ENCODE peak calls at places on chromosomes 11 and 22, in five cellular contexts. P, B, K, Z and V are unnamed samples.

GRCh38 chr11:20015529-20016427 is 144.5 kb downstream of the DBX1 start:
- DNase-seq in P (no peak), B (no peak), K (no peak), Z (no peak), V (no peak)

GRCh38 chr11:45921561-45922424 is 663 bp upstream of the LARGE2 start:
- DNase-seq in P (peak), B (peak), K (peak), Z (no peak), V (peak)

GRCh38 chr11:72621008-72621610 is 53.1 kb downstream of the PDE2A start:
- DNase-seq in P (no peak), B (no peak), K (no peak), Z (no peak), V (no peak)

GRCh38 chr11:20154381-20154780 is 5.9 kb downstream of the DBX1 start:
- DNase-seq in P (no peak), B (no peak), K (no peak), Z (no peak), V (no peak)

GRCh38 chr11:116731821-116732739 is 40.7 kb downstream of the BUD13 start:
- DNase-seq in P (no peak), B (peak), K (peak), Z (no peak), V (no peak)

GRCh38 chr11:84430661-84431060 is 1144.5 kb upstream of the CCDC90B start:
- DNase-seq in P (no peak), B (no peak), K (no peak), Z (no peak), V (no peak)

GRCh38 chr11:61875698-61876097 is 15.6 kb downstream of the FADS3 start:
- DNase-seq in P (no peak), B (no peak), K (no peak), Z (no peak), V (no peak)

GRCh38 chr11:115363426-115363825 is 140.8 kb downstream of the CADM1 start:
- DNase-seq in P (no peak), B (no peak), K (no peak), Z (no peak), V (no peak)

GRCh38 chr11:17770048-17770652 is 35.6 kb downstream of the KCNC1 start:
- DNase-seq in P (no peak), B (peak), K (no peak), Z (no peak), V (no peak)

GRCh38 chr11:74141274-74141695 is 29.5 kb downstream of the C2CD3 start:
- DNase-seq in P (no peak), B (no peak), K (no peak), Z (no peak), V (no peak)

GRCh38 chr11:95337972-95338429 is 107.0 kb upstream of the SESN3 start:
- DNase-seq in P (no peak), B (no peak), K (no peak), Z (no peak), V (no peak)

GRCh38 chr11:116276051-116277044 is 496.4 kb downstream of the BUD13 start:
- DNase-seq in P (peak), B (peak), K (peak), Z (no peak), V (peak)

GRCh38 chr11:114115406-114116054 is 56.0 kb downstream of the ZBTB16 start:
- DNase-seq in P (no peak), B (no peak), K (no peak), Z (no peak), V (no peak)

GRCh38 chr11:134656861-134657540 is 245.0 kb upstream of the B3GAT1 start:
- DNase-seq in P (no peak), B (no peak), K (peak), Z (no peak), V (no peak)

GRCh38 chr11:57379732-57380131 is 1.2 kb downstream of the PRG3 start:
- DNase-seq in P (no peak), B (peak), K (peak), Z (no peak), V (no peak)

GRCh38 chr11:77723024-77723423 is 85.4 kb upstream of the CLNS1A start:
- DNase-seq in P (no peak), B (no peak), K (no peak), Z (no peak), V (no peak)

GRCh38 chr11:76750746-76751145 is 32.4 kb upstream of the TSKU start:
- DNase-seq in P (no peak), B (no peak), K (no peak), Z (no peak), V (no peak)

GRCh38 chr11:69242583-69242940 is 51.4 kb upstream of the MYEOV start:
- DNase-seq in P (no peak), B (no peak), K (no peak), Z (no peak), V (no peak)

GRCh38 chr11:69617682-69618081 is 23.3 kb upstream of the CCND1 start:
- DNase-seq in P (no peak), B (no peak), K (no peak), Z (no peak), V (no peak)

GRCh38 chr11:10908215-10908990 is 50.5 kb upstream of the ZBED5 start:
- DNase-seq in P (no peak), B (peak), K (no peak), Z (no peak), V (no peak)

GRCh38 chr11:59106363-59107336 is at the start of gene FAM111B:
- DNase-seq in P (peak), B (peak), K (peak), Z (peak), V (peak)

GRCh38 chr11:75014129-75014528 is 25.4 kb downstream of the NEU3 start:
- DNase-seq in P (no peak), B (peak), K (no peak), Z (no peak), V (no peak)

GRCh38 chr11:102420547-102420946 is 32.0 kb downstream of the TMEM123 start:
- DNase-seq in P (no peak), B (peak), K (no peak), Z (peak), V (no peak)

GRCh38 chr11:8017894-8018741 is 31.0 kb downstream of the EIF3F start:
- DNase-seq in P (no peak), B (no peak), K (peak), Z (no peak), V (no peak)

GRCh38 chr22:37370306-37370979 is 56.8 kb downstream of the ELFN2 start:
- DNase-seq in P (no peak), B (no peak), K (no peak), Z (no peak), V (no peak)

GRCh38 chr11:107563702-107564101 is 1.8 kb downstream of the ALKBH8 start:
- DNase-seq in P (no peak), B (peak), K (no peak), Z (no peak), V (no peak)

GRCh38 chr11:119332111-119332765 is 2.1 kb upstream of the RNF26 start:
- DNase-seq in P (no peak), B (no peak), K (no peak), Z (no peak), V (no peak)

DNA sequence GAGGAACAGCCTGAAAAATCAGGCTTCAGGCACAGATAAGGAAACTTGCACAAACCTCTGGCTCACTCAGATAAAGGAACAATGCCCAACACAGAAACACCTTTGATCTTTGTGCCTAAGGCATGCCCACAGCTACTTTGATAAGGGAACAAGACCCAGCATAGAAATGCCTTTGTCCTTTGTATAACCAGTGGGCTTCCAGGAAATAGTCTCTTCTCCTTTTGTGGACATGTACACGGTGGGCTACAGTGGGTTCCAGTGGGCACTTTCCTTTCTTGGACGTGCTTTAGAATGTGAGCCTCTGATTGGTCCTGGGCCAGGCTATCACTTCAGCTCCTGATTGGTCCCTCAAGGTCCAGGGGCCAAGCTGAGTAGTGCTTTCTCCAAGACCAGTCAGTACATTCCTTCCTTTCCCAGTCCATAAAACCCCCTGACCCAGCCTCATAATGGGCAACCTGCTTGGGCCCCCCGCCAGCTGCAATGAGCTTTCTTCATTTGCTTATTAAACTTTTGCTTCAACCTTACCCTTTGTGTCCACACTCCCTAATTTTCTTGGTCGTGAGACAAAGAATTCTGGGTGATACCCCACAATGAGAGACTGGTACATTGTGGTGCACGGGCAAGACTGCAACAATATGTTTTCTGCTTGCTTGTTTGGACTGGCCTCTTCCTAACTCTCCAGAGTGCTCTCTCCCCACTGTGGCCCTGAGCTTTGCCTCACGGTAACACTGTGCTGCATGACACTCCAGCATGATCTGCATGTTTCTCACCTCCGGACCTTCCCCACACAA is 1.7 kb upstream of the CABIN1 start:
- DNase-seq in P (no peak), B (no peak), K (no peak), Z (no peak), V (no peak)
- TF ChIP-seq POLR2AphosphoS5 in P (no peak), B (no peak), K (no peak), Z (no peak), V (no peak)

GRCh38 chr22:26377170-26377825 is 51.8 kb upstream of the ASPHD2 start:
- DNase-seq in P (no peak), B (peak), K (no peak), Z (no peak), V (no peak)

GRCh38 chr22:26372890-26373289 is 56.2 kb upstream of the ASPHD2 start:
- DNase-seq in P (no peak), B (no peak), K (no peak), Z (no peak), V (no peak)

GRCh38 chr22:26380072-26380471 is 49.0 kb upstream of the ASPHD2 start:
- DNase-seq in P (no peak), B (no peak), K (no peak), Z (no peak), V (no peak)

GRCh38 chr22:26374645-26375044 is 54.4 kb upstream of the ASPHD2 start:
- DNase-seq in P (no peak), B (no peak), K (no peak), Z (no peak), V (no peak)
- TF ChIP-seq TAF1 in P (no peak), B (no peak), K (no peak), Z (no peak), V (no peak)

GRCh38 chr22:44351037-44351436 is 38.3 kb upstream of the SHISAL1 start:
- DNase-seq in P (no peak), B (no peak), K (no peak), Z (no peak), V (no peak)
- TF ChIP-seq POLR2A in P (no peak), B (no peak), K (no peak), Z (no peak), V (no peak)

GRCh38 chr22:31347251-31348008 is 1.3 kb upstream of the PATZ1 start:
- DNase-seq in P (peak), B (no peak), K (peak), Z (no peak), V (peak)
- TF ChIP-seq POLR2AphosphoS5 in P (no peak), B (no peak), K (no peak), Z (no peak), V (peak)